ENCODE peak calls at places on chromosome 15, in five cellular contexts. L is GM12878, T is HCT116, P is HepG2, Y is K562. G is an unnamed sample.

GRCh38 chr15:100249096-100249815 is 92.5 kb downstream of the ADAMTS17 start:
- DNase-seq in L (no peak), T (no peak), P (no peak), Y (no peak), G (no peak)

GRCh38 chr15:41241251-41241964 is 10.3 kb downstream of the CHP1 start:
- DNase-seq in L (no peak), T (no peak), P (peak), Y (peak), G (no peak)

GRCh38 chr15:73851679-73852078 is 21.7 kb upstream of the TBC1D21 start:
- DNase-seq in L (no peak), T (peak), P (peak), Y (peak), G (no peak)

GRCh38 chr15:60122691-60123090 is 118.6 kb downstream of the FOXB1 start:
- DNase-seq in L (no peak), T (no peak), P (no peak), Y (no peak), G (no peak)

GRCh38 chr15:73965730-73966103 is 26.4 kb downstream of the STOML1 start:
- DNase-seq in L (no peak), T (no peak), P (no peak), Y (no peak), G (no peak)

GRCh38 chr15:53910236-53910849 is 67.9 kb upstream of the UNC13C start:
- DNase-seq in L (no peak), T (no peak), P (peak), Y (no peak), G (no peak)

GRCh38 chr15:29135702-29136426 is 133.8 kb downstream of the NSMCE3 start:
- DNase-seq in L (no peak), T (no peak), P (no peak), Y (no peak), G (no peak)

GRCh38 chr15:68389041-68389930 is 42.7 kb downstream of the ITGA11 start:
- DNase-seq in L (no peak), T (no peak), P (no peak), Y (no peak), G (no peak)

GRCh38 chr15:36882487-36883108 is 217.8 kb downstream of the MEIS2 start:
- DNase-seq in L (no peak), T (no peak), P (no peak), Y (no peak), G (no peak)

GRCh38 chr15:100879046-100879445 is 585 bp upstream of the ALDH1A3 start:
- DNase-seq in L (no peak), T (no peak), P (no peak), Y (no peak), G (no peak)

GRCh38 chr15:41485226-41485625 is 8.4 kb upstream of the ITPKA start:
- DNase-seq in L (no peak), T (no peak), P (no peak), Y (no peak), G (no peak)

GRCh38 chr15:68775671-68776476 is 44.8 kb downstream of the ANP32A start:
- DNase-seq in L (no peak), T (no peak), P (no peak), Y (no peak), G (no peak)

DNA sequence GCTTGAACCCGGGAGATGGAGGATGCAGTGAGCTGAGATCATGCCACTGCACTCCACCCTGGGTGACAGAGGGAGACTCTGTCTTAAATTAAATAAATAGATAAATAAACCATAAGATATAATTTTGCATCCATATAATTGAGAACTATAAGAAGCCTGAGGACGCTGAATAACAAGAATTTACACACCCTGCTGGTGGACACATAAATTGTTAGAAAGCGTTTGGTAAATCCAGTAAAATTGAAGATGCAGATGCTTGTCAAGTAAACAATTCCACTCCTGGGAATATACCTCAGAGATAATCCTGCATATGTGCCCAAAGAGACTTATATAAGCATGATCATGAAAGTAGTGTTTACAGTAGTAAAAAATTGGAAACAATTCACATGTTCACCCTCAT is 41.7 kb downstream of the TTC23 start:
- DNase-seq in L (no peak), T (no peak), P (no peak), Y (no peak), G (no peak)
- TF ChIP-seq CTCF in L (no peak), T (no peak), P (no peak), Y (no peak), G (no peak)

GRCh38 chr15:31574761-31575160 is 248.1 kb downstream of the KLF13 start:
- DNase-seq in L (no peak), T (no peak), P (no peak), Y (no peak), G (no peak)

GRCh38 chr15:31569836-31570235 is 243.2 kb downstream of the KLF13 start:
- DNase-seq in L (no peak), T (no peak), P (no peak), Y (no peak), G (no peak)

GRCh38 chr15:31570591-31570990 is 244.0 kb downstream of the KLF13 start:
- DNase-seq in L (no peak), T (no peak), P (no peak), Y (no peak), G (no peak)

GRCh38 chr15:31573759-31574158 is 247.1 kb downstream of the KLF13 start:
- DNase-seq in L (no peak), T (no peak), P (no peak), Y (no peak), G (no peak)

GRCh38 chr15:31571676-31572075 is 245.0 kb downstream of the KLF13 start:
- DNase-seq in L (no peak), T (no peak), P (no peak), Y (no peak), G (no peak)
- TF ChIP-seq SIN3A in L (no peak), T (no peak), P (no peak), Y (no peak), G (no peak)

GRCh38 chr15:71440479-71441071 is 325.3 kb downstream of the THSD4 start:
- DNase-seq in L (peak), T (peak), P (peak), Y (no peak), G (peak)
- TF ChIP-seq CTCF in L (peak), T (peak), P (peak), Y (peak), G (peak)

DNA sequence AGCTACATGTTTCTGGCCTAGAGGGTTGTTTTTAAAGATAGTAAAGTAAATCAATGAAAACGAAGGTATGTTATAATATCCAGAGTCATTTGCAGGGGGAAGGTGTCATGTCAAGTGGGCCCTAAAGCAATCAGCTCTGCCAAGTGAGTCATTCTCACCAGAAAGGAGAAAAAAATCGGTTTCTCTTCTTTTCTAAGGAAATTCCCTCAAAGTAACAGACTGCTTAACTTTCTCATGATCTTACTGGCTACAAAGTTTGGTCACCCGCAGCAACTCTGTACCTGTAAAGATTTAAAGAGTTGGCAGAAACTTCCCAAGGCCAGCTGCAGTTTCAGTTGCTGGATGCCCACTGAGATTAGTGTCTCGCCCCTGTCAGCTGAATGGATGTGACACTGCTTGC is 5.5 kb upstream of the FSIP1 start:
- DNase-seq in L (no peak), T (no peak), P (no peak), Y (no peak), G (no peak)
- TF ChIP-seq SIN3A in L (no peak), T (no peak), P (no peak), Y (no peak), G (no peak)

GRCh38 chr15:80242132-80242769 is 9.8 kb downstream of the CTXND1 start:
- DNase-seq in L (no peak), T (peak), P (peak), Y (peak), G (no peak)
- TF ChIP-seq CTCF in L (peak), T (peak), P (peak), Y (peak), G (peak)

DNA sequence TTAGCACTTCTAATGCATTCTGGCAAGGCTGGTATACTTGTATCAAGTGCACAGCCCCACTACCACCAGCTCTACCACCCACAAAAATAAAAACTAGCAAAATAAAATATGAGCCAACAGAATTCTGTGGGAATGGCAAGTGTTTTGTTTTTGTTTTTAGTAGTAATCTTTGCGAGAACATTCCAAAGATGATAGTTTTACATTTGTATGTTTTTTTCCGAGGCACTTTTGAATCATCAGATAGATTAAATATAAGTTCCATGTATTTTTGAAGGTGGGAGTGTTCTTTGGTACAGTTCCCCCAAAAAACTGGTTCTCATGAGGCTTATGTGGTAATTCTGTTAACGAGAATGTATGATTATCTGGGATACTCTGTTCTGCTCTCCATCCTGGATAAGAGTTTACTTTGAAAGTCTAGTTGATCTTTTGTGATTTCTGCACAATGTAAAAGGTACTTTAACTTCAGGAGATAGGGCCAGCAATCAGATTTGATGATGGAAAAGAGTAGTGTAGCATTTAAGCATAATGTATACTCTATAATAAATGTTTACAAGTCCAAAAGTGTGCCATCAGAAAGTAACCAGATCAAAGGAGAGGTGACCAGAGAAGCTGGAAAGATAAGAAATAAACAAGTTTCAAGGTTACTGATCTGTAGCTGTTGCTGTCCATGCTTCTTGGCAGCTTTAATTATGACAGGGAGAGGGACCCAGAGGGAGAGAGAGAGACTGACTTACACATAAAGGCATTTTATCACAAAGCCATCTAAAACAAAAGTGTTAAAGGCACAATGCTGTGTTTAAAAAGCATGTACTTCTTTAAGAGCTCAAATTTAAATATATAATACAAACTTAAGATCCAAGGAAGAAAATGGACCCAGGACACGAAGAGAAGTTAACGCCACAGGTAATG is 130.9 kb downstream of the PGPEP1L start:
- DNase-seq in L (no peak), T (no peak), P (no peak), Y (no peak), G (no peak)
- TF ChIP-seq SIN3A in L (no peak), T (no peak), P (no peak), Y (no peak), G (no peak)

GRCh38 chr15:90178468-90179435 is 22.4 kb upstream of the SEMA4B start:
- DNase-seq in L (peak), T (no peak), P (no peak), Y (no peak), G (no peak)

GRCh38 chr15:90174140-90174891 is 26.8 kb upstream of the SEMA4B start:
- DNase-seq in L (no peak), T (no peak), P (no peak), Y (no peak), G (no peak)

GRCh38 chr15:90177012-90177411 is 24.1 kb upstream of the SEMA4B start:
- DNase-seq in L (no peak), T (no peak), P (no peak), Y (no peak), G (no peak)

GRCh38 chr15:90173372-90173771 is 27.8 kb upstream of the SEMA4B start:
- DNase-seq in L (no peak), T (no peak), P (no peak), Y (no peak), G (no peak)
- TF ChIP-seq CTCF in L (no peak), T (no peak), P (no peak), Y (no peak), G (no peak)

GRCh38 chr15:57549935-57550334 is 41.8 kb upstream of the MYZAP start:
- DNase-seq in L (no peak), T (no peak), P (no peak), Y (no peak), G (no peak)

GRCh38 chr15:57551717-57552677 is 39.7 kb upstream of the MYZAP start:
- DNase-seq in L (no peak), T (peak), P (peak), Y (no peak), G (no peak)

GRCh38 chr15:57548835-57549234 is 42.9 kb upstream of the MYZAP start:
- DNase-seq in L (no peak), T (no peak), P (no peak), Y (no peak), G (no peak)

GRCh38 chr15:57552678-57553334 is 38.9 kb upstream of the MYZAP start:
- DNase-seq in L (no peak), T (no peak), P (no peak), Y (no peak), G (no peak)

DNA sequence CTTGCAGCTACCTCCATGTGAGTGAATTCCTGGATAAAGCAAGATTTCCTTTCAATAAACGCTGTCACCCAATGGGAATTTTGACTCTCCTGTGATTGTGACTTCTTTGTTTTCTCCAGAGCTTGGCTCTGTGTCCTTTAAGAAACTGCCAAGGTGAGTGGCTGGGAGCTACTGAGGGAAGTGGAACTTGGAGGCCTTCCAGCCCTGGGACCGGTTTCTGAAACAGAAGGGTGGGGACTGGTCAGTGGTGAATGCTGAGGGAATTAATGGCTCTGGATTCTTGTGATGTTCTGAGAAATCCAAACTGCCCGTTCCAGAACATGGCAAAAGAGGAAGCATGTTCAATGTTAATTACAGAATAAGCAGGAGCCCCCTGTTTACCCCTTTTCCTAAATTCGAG is 41.1 kb upstream of the MYZAP start:
- DNase-seq in L (no peak), T (no peak), P (no peak), Y (no peak), G (no peak)
- TF ChIP-seq SIN3A in L (no peak), T (no peak), P (no peak), Y (no peak), G (no peak)